ENCODE peak calls at places on chromosomes 4 and X, in four cellular contexts. C is WTC11, F is K562, H is HepG2. E is an unnamed sample.

GRCh38 chrX:103376118-103376978 is at the start of gene BEX3:
- DNase-seq in C (peak), F (no peak), H (peak), E (peak)

GRCh38 chr4:174522183-174523002 is at the start of gene HPGD:
- DNase-seq in C (peak), F (peak), H (no peak), E (peak)

GRCh38 chr4:89753601-89754066 is 83.3 kb downstream of the SNCA start:
- DNase-seq in C (no peak), F (no peak), H (peak), E (peak)

GRCh38 chr4:153197301-153197700 is 6.9 kb upstream of the TRIM2 start:
- DNase-seq in C (no peak), F (no peak), H (no peak), E (no peak)

GRCh38 chr4:13703096-13703495 is 75.6 kb upstream of the BOD1L1 start:
- DNase-seq in C (no peak), F (no peak), H (no peak), E (no peak)

GRCh38 chrX:966396-967070 is 245.9 kb downstream of the CRLF2 start:
- DNase-seq in C (no peak), F (no peak), H (no peak), E (no peak)

GRCh38 chr4:77852892-77853495 is 9.6 kb upstream of the MRPL1 start:
- DNase-seq in C (no peak), F (no peak), H (no peak), E (no peak)

GRCh38 chr4:83328486-83328885 is 6.2 kb downstream of the HPSE start:
- DNase-seq in C (peak), F (no peak), H (no peak), E (no peak)

GRCh38 chr4:184316821-184317220 is 99.1 kb upstream of the ENPP6 start:
- DNase-seq in C (no peak), F (no peak), H (no peak), E (no peak)

GRCh38 chr4:184101711-184102110 is 116.0 kb downstream of the ENPP6 start:
- DNase-seq in C (no peak), F (no peak), H (no peak), E (no peak)

GRCh38 chr4:171813195-171813955 is at the start of gene GALNTL6:
- DNase-seq in C (peak), F (no peak), H (no peak), E (peak)

GRCh38 chrX:12115377-12115776 is 22.9 kb upstream of the FRMPD4 start:
- DNase-seq in C (peak), F (peak), H (no peak), E (peak)

GRCh38 chrX:137051978-137052640 is 18.3 kb upstream of the GPR101 start:
- DNase-seq in C (peak), F (peak), H (peak), E (peak)

GRCh38 chrX:2538016-2538415 is 37.2 kb upstream of the DHRSX start:
- DNase-seq in C (no peak), F (no peak), H (no peak), E (no peak)

GRCh38 chr4:14831447-14831846 is 170.8 kb upstream of the CPEB2 start:
- DNase-seq in C (no peak), F (no peak), H (no peak), E (no peak)

GRCh38 chr4:122007016-122007415 is 55.2 kb upstream of the TRPC3 start:
- DNase-seq in C (no peak), F (no peak), H (no peak), E (no peak)

GRCh38 chrX:48573690-48574269 is 504 bp upstream of the RBM3 start:
- DNase-seq in C (no peak), F (peak), H (no peak), E (peak)

GRCh38 chr4:69054578-69055200 is 41.6 kb upstream of the UGT2B7 start:
- DNase-seq in C (no peak), F (no peak), H (peak), E (no peak)

GRCh38 chr4:181958435-181958834 is 284.8 kb upstream of the TENM3 start:
- DNase-seq in C (no peak), F (no peak), H (no peak), E (no peak)

GRCh38 chr4:56286763-56287162 is 100.5 kb downstream of the AASDH start:
- DNase-seq in C (no peak), F (no peak), H (no peak), E (no peak)

GRCh38 chr4:41887322-41887721 is 47.9 kb upstream of the TMEM33 start:
- DNase-seq in C (no peak), F (no peak), H (no peak), E (no peak)

GRCh38 chrX:15206306-15206705 is 63.6 kb downstream of the ASB9 start:
- DNase-seq in C (no peak), F (no peak), H (no peak), E (no peak)

GRCh38 chr4:127631420-127631819 is 1.3 kb upstream of the INTU start:
- DNase-seq in C (no peak), F (peak), H (no peak), E (no peak)

GRCh38 chr4:150714462-150715438 is 132.8 kb downstream of the MAB21L2 start:
- DNase-seq in C (no peak), F (no peak), H (peak), E (no peak)

GRCh38 chrX:136215559-136215958 is 35.6 kb downstream of the MAP7D3 start:
- DNase-seq in C (no peak), F (no peak), H (no peak), E (no peak)

GRCh38 chr4:112860731-112861377 is 188.6 kb upstream of the ANK2 start:
- DNase-seq in C (no peak), F (no peak), H (no peak), E (no peak)

GRCh38 chr4:27084685-27085356 is 224.2 kb downstream of the STIM2 start:
- DNase-seq in C (peak), F (peak), H (no peak), E (peak)

GRCh38 chr4:33722254-33722653 is 2522.1 kb downstream of the ARAP2 start:
- DNase-seq in C (no peak), F (no peak), H (no peak), E (no peak)

GRCh38 chr4:84956014-84956413 is 10.5 kb downstream of the WDFY3 start:
- DNase-seq in C (no peak), F (no peak), H (no peak), E (no peak)

GRCh38 chr4:84955168-84955567 is 11.3 kb downstream of the WDFY3 start:
- DNase-seq in C (no peak), F (no peak), H (no peak), E (no peak)

GRCh38 chr4:84958434-84958833 is 8.1 kb downstream of the WDFY3 start:
- DNase-seq in C (no peak), F (no peak), H (no peak), E (no peak)

GRCh38 chr4:84962102-84962501 is 4.4 kb downstream of the WDFY3 start:
- DNase-seq in C (no peak), F (no peak), H (no peak), E (no peak)

DNA sequence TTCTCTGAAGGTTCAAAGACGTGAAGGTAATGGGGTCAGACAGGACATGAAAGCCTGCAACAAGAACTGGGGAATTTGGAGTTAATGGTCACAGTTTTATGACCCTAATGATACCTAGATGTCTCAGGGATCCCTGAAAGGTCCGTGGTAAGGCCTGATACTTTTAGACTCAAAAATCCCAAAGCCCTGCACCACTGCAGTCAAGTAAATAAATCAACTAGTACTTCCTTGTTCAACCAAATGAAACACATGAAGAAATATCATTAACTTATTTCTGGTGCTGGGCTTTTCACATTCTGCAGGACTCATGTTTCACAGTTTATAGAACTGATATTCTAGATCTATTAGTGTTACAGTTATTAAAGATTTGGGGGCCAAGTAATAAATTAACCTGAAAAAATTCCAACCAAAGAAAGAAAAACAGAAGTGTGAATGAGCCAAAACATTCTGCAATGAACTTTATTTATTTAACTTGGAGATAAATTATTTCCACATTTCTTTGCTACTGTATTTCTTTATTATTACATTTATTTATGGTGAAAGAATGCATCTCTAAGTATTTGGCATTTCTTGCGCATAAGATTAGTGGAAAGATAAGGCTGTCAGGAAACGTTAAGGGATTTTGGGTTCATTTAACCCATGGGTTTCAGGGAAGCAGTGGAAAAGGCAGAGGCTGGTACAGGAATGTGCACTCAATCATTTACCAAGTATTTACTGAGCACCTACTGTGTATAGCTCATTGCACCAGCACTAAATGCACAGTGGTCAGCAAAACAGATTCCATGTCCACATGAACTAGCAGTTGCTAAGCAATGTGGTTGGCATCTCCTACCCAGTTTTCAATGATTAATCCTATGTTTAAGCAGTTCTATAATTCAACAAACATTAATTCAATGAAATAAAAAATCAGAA is 8.7 kb downstream of the WDFY3 start:
- DNase-seq in C (no peak), F (no peak), H (no peak), E (no peak)
- TF ChIP-seq ELF4 in C (no peak), F (no peak), H (no peak), E (no peak)

DNA sequence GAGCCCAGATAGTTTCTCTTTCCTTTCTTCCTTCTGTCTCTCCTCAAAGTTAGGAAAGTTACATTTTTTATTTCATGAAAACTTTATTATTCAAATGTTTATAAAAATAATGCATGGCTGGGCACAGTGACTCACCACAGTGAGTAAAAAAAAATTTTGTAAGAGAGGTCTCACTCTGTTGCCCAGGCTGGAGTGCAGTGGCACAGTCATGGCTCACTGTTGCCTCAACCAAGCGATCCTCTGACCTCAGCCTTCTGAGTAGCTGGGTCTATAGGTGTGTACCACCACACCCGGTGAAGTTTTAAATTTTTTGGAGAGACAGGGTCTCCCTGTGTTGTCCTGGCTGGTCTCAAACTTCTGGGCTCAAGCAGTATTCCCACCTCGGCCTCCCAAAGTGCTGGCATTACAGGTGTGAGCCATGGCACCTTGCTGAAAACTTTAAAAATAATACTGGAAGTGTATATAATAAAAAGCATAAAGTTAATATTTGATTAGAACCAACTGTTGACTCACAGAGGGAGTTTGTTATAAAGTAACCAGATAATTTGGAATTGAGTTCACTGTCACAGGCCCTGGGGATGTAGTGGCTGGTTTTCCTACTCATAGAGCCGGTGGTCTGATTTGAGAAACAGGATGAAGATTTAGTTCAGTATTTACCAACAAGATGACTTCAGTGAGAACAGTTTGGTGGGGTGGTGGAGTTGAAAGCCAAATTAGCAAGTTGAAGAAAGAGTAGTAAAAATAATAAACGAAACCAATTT is 18.0 kb downstream of the CMC4 start:
- DNase-seq in C (no peak), F (no peak), H (no peak), E (no peak)
- TF ChIP-seq ELF4 in C (no peak), F (no peak), H (no peak), E (no peak)

DNA sequence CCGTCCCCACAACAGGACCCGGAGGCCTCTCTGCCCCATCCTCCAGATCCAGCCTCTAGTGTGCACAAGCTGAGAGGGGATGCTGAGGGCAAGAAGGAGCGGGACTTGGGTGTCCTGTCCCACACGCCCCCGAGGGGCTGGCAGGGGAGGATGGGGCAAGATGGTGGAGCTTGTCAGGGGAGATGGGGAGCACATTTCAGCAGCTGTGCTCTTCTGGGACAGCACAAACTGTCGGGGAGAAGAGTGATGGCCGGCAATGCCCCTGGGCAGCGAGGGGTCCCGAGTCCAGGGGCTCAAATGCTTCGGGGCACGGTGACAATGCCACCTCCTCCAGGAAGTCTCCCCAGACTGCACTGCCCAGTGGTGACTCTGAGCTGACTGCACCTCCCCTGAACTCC is 134.5 kb downstream of the FAM53A start:
- DNase-seq in C (no peak), F (no peak), H (no peak), E (no peak)
- TF ChIP-seq ELF4 in C (no peak), F (no peak), H (no peak), E (no peak)

DNA sequence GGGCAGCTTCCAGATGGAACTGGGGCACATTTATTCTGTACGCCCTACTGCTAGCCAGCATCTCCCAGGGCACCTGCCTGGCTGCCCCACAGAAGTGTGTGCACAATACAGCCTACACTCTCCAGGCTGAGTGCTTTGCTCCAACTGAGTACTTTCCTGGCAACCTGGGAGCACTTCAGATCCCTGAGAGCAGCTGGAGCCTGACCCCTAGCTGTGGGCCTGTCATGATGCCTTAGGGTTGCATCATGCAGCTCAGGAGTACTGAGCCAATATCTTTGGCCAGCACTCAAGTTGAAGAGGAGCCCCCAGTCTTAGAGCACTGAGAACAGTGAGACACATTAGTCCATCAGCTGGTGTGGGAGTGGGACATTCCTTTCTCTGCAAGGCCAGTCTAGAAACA is 321.9 kb downstream of the CFAP47 start:
- DNase-seq in C (no peak), F (no peak), H (no peak), E (no peak)
- TF ChIP-seq ELF4 in C (no peak), F (no peak), H (no peak), E (no peak)